ENCODE peak calls at places on chromosome 4, in nine cellular contexts. R is aorta; V is ascending aorta; Z is CD4-positive, CD25-positive, alpha-beta regulatory T cell; G is dorsolateral prefrontal cortex; P is effector memory CD4-positive, alpha-beta T cell; M is CD8-positive, alpha-beta memory T cell; N is tibial artery; K is GM23248. U is an unnamed sample.

GRCh38 chr4:184355111-184355604 is 119.2 kb downstream of the IRF2 start:
- DNase-seq in P (no peak), N (peak), V (no peak), Z (peak), G (no peak), K (peak), R (no peak), M (peak), U (no peak)

GRCh38 chr4:24912252-24913098 is at the start of gene CCDC149:
- DNase-seq in V (peak), K (peak), R (peak), M (no peak), N (peak), G (no peak), P (no peak), Z (no peak), U (no peak)

GRCh38 chr4:109184421-109184956 is 118.0 kb downstream of the COL25A1 start:
- DNase-seq in N (no peak), M (no peak), V (no peak), R (no peak), K (peak), P (no peak), Z (no peak), G (no peak), U (no peak)

GRCh38 chr4:102263024-102263787 is 82.1 kb downstream of the SLC39A8 start:
- DNase-seq in N (no peak), V (no peak), M (no peak), R (no peak), G (no peak), P (no peak), K (peak), Z (peak), U (peak)

GRCh38 chr4:147793569-147793968 is 61.7 kb downstream of the ARHGAP10 start:
- DNase-seq in P (no peak), N (no peak), V (no peak), Z (no peak), M (no peak), G (no peak), R (no peak), K (no peak), U (no peak)

GRCh38 chr4:87033902-87034301 is 99.1 kb downstream of the AFF1 start:
- DNase-seq in Z (no peak), N (no peak), V (no peak), M (no peak), R (no peak), G (no peak), K (no peak), P (no peak), U (no peak)

GRCh38 chr4:170794532-170794931 is 704.8 kb upstream of the AADAT start:
- DNase-seq in N (no peak), V (no peak), K (no peak), M (no peak), R (no peak), P (no peak), G (no peak), Z (no peak), U (no peak)

GRCh38 chr4:179145746-179146530 is 1703.7 kb upstream of the AGA start:
- DNase-seq in M (no peak), R (no peak), Z (no peak), V (no peak), P (no peak), G (no peak), N (no peak), K (no peak), U (no peak)

GRCh38 chr4:35993606-35994005 is 250.7 kb downstream of the ARAP2 start:
- DNase-seq in R (no peak), G (no peak), V (no peak), N (no peak), K (no peak), Z (no peak), P (no peak), M (no peak), U (no peak)

GRCh38 chr4:94814237-94814636 is 56.5 kb downstream of the BMPR1B start:
- DNase-seq in K (no peak), V (no peak), P (no peak), Z (no peak), M (no peak), R (no peak), G (no peak), N (no peak), U (no peak)

GRCh38 chr4:27006646-27007045 is 146.0 kb downstream of the STIM2 start:
- DNase-seq in P (no peak), M (no peak), Z (no peak), G (no peak), N (no peak), R (no peak), V (no peak), K (no peak), U (no peak)
- H3K27ac ChIP-seq in P (no peak), M (no peak), Z (no peak), G (no peak), N (no peak), R (no peak), V (no peak), K (peak), U (no peak)

GRCh38 chr4:168633071-168633470 is 136.2 kb downstream of the PALLD start:
- DNase-seq in G (no peak), M (no peak), R (no peak), N (no peak), K (no peak), Z (no peak), P (no peak), V (no peak), U (no peak)
- H3K4me3 ChIP-seq in G (peak), M (no peak), R (peak), N (peak), K (no peak), Z (no peak), P (no peak), V (no peak), U (no peak)

GRCh38 chr4:1834047-1834769 is 21.7 kb downstream of the LETM1 start:
- DNase-seq in G (no peak), M (no peak), P (no peak), K (no peak), N (no peak), V (no peak), R (no peak), Z (no peak), U (no peak)

GRCh38 chr4:1831331-1831730 is 24.6 kb downstream of the LETM1 start:
- DNase-seq in N (no peak), M (no peak), P (no peak), G (no peak), R (no peak), V (no peak), Z (no peak), K (no peak), U (no peak)

GRCh38 chr4:1830642-1831228 is 25.2 kb downstream of the LETM1 start:
- DNase-seq in V (no peak), M (no peak), Z (no peak), R (no peak), G (no peak), N (no peak), K (no peak), P (no peak), U (no peak)

GRCh38 chr4:1832690-1833089 is 23.3 kb downstream of the LETM1 start:
- DNase-seq in P (no peak), N (no peak), K (no peak), R (no peak), M (no peak), V (no peak), G (no peak), Z (no peak), U (no peak)

GRCh38 chr4:1833307-1834046 is 22.5 kb downstream of the LETM1 start:
- DNase-seq in P (no peak), M (no peak), Z (no peak), N (no peak), G (no peak), K (no peak), V (no peak), R (no peak), U (no peak)
- H3K27ac ChIP-seq in P (no peak), M (no peak), Z (no peak), N (no peak), G (peak), K (no peak), V (no peak), R (no peak), U (no peak)

GRCh38 chr4:123588631-123589223 is 192.1 kb downstream of the SPRY1 start:
- DNase-seq in R (no peak), Z (no peak), N (no peak), P (no peak), V (no peak), G (no peak), K (peak), M (no peak), U (no peak)

GRCh38 chr4:123591875-123592274 is 195.3 kb downstream of the SPRY1 start:
- DNase-seq in N (no peak), M (no peak), G (no peak), K (no peak), V (no peak), Z (no peak), R (no peak), P (no peak), U (no peak)

GRCh38 chr4:123589361-123589760 is 192.8 kb downstream of the SPRY1 start:
- DNase-seq in Z (no peak), V (no peak), R (no peak), G (no peak), K (no peak), M (no peak), N (no peak), P (no peak), U (no peak)

GRCh38 chr4:123585111-123585510 is 188.5 kb downstream of the SPRY1 start:
- DNase-seq in G (no peak), Z (no peak), K (no peak), V (no peak), M (no peak), N (no peak), P (no peak), R (no peak), U (no peak)

GRCh38 chr4:123587983-123588494 is 191.4 kb downstream of the SPRY1 start:
- DNase-seq in G (no peak), Z (no peak), V (peak), P (no peak), K (peak), N (peak), M (no peak), R (peak), U (no peak)
- H3K4me3 ChIP-seq in G (no peak), Z (no peak), V (no peak), P (no peak), K (peak), N (no peak), M (no peak), R (no peak), U (no peak)

U was measured in naive thymus-derived CD4-positive, alpha-beta T cell.